ENCODE peak calls at places on chromosome X, in five cellular contexts. M is choroid plexus epithelial cell; J is AG04449; U is tibial artery; R is CD8-positive, alpha-beta T cell. Y is an unnamed sample.

GRCh38 chrX:9130031-9130430 is 96.1 kb upstream of the FAM9B start:
- DNase-seq in J (no peak), U (no peak), M (no peak), R (no peak), Y (no peak)

GRCh38 chrX:70908541-70908940 is at the start of gene TEX11:
- DNase-seq in R (no peak), U (no peak), M (no peak), J (no peak), Y (no peak)

GRCh38 chrX:39772057-39772832 is 325.5 kb downstream of the BCOR start:
- DNase-seq in M (peak), U (no peak), J (no peak), R (peak), Y (no peak)

GRCh38 chrX:27976284-27976683 is 5.0 kb downstream of the DCAF8L1 start:
- DNase-seq in U (no peak), R (no peak), M (peak), J (no peak), Y (no peak)

GRCh38 chrX:71082778-71083177 is 12.9 kb upstream of the FOXO4 start:
- DNase-seq in J (no peak), R (no peak), U (no peak), M (no peak), Y (no peak)

GRCh38 chrX:70485466-70485865 is 40.8 kb downstream of the DLG3 start:
- DNase-seq in J (no peak), M (no peak), U (no peak), R (no peak), Y (no peak)

GRCh38 chrX:22652596-22652995 is 347.2 kb upstream of the DDX53 start:
- DNase-seq in R (no peak), J (no peak), M (peak), U (no peak), Y (peak)

GRCh38 chrX:3548743-3549441 is 164.6 kb downstream of the PRKX start:
- DNase-seq in J (no peak), M (peak), R (no peak), U (no peak), Y (no peak)

GRCh38 chrX:103063191-103063845 is 653 bp downstream of the BEX1 start:
- DNase-seq in J (no peak), M (peak), U (no peak), R (no peak), Y (no peak)
- H3K4me3 ChIP-seq in J (peak), M (peak), U (peak), R (no peak), Y (peak)

GRCh38 chrX:69050051-69050785 is 115.0 kb downstream of the PJA1 start:
- DNase-seq in R (no peak), U (no peak), J (no peak), M (no peak), Y (no peak)
- H3K4me3 ChIP-seq in R (no peak), U (no peak), J (no peak), M (no peak), Y (no peak)

GRCh38 chrX:74535211-74535621 is 79.2 kb downstream of the RLIM start:
- DNase-seq in M (peak), U (no peak), R (no peak), J (no peak), Y (no peak)
- H3K4me3 ChIP-seq in M (peak), U (peak), R (peak), J (peak), Y (peak)

DNA sequence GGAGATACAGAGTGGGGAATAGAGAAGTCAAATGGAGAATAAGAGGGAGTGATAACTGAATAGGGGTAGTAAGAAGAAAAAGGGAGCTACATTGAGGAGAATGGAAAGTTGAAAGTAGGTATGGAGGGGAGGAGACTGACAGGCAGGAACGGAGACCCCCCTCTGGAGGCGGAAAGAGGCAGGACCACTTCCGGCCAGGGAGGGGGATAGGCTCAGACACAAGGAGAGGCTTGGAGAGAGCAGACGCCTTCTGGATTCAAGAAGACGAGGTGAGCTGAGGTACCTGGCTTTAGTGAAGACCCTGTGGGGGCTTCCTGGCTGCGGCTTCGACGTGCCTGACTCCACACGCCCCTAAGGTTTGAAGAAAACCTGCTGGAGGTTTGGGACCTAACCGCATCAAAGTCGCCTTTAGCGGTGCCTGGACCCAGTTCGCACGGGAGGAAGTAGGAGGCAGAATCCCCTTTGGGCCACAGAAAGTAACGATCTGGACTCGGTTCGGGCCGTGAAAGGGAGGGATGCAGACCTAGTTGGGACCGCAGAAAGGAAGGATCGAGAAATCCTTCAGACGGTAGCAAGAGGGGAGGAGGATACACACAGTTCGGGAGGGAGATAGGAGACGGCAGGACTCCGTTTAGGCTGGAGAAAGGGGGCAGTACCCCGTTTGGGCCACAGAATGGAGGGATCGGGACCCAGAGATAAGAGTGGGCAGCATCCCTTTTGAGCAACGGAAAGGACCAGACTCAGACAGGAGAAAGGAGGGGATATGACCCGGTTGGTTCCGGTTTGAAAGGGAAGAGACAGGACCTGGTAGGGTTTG is at the start of gene TRO:
- DNase-seq in M (peak), J (no peak), R (no peak), U (no peak), Y (no peak)
- H3K4me3 ChIP-seq in M (peak), J (peak), R (peak), U (peak), Y (peak)